ENCODE peak calls at places on chromosomes 12 and 14, in nine cellular contexts. One of them, this sample, is unnamed.

GRCh38 chr12:102680296-102680695 is 199.9 kb upstream of the IGF1 start:
- DNase-seq in cardiac fibroblast: no peak
- DNase-seq in MM.1S: no peak
- DNase-seq in mammary epithelial cell: no peak
- DNase-seq in astrocyte: no peak
- DNase-seq in choroid plexus epithelial cell: no peak
- DNase-seq in suprapubic skin: no peak
- DNase-seq in left ventricle myocardium inferior: no peak
- DNase-seq in HepG2: no peak
- DNase-seq in this sample: no peak

GRCh38 chr12:20492251-20492728 is 124.0 kb downstream of the PDE3A start:
- DNase-seq in cardiac fibroblast: peak
- DNase-seq in MM.1S: no peak
- DNase-seq in mammary epithelial cell: peak
- DNase-seq in astrocyte: peak
- DNase-seq in choroid plexus epithelial cell: peak
- DNase-seq in suprapubic skin: no peak
- DNase-seq in left ventricle myocardium inferior: no peak
- DNase-seq in HepG2: no peak
- DNase-seq in this sample: no peak

GRCh38 chr14:51897791-51898190 is 37.4 kb downstream of the GNG2 start:
- DNase-seq in cardiac fibroblast: no peak
- DNase-seq in MM.1S: no peak
- DNase-seq in mammary epithelial cell: no peak
- DNase-seq in astrocyte: no peak
- DNase-seq in choroid plexus epithelial cell: no peak
- DNase-seq in suprapubic skin: no peak
- DNase-seq in left ventricle myocardium inferior: no peak
- DNase-seq in HepG2: no peak
- DNase-seq in this sample: no peak

GRCh38 chr14:52059614-52060013 is 9.2 kb downstream of the NID2 start:
- DNase-seq in cardiac fibroblast: no peak
- DNase-seq in MM.1S: no peak
- DNase-seq in mammary epithelial cell: no peak
- DNase-seq in astrocyte: peak
- DNase-seq in choroid plexus epithelial cell: no peak
- DNase-seq in suprapubic skin: no peak
- DNase-seq in left ventricle myocardium inferior: no peak
- DNase-seq in HepG2: no peak
- DNase-seq in this sample: no peak

GRCh38 chr14:23865502-23865901 is 88.1 kb upstream of the DHRS4 start:
- DNase-seq in cardiac fibroblast: no peak
- DNase-seq in MM.1S: no peak
- DNase-seq in mammary epithelial cell: no peak
- DNase-seq in astrocyte: peak
- DNase-seq in choroid plexus epithelial cell: no peak
- DNase-seq in suprapubic skin: no peak
- DNase-seq in left ventricle myocardium inferior: no peak
- DNase-seq in HepG2: no peak
- DNase-seq in this sample: peak

GRCh38 chr14:95359974-95360826 is 40.5 kb upstream of the CLMN start:
- DNase-seq in cardiac fibroblast: peak
- DNase-seq in MM.1S: no peak
- DNase-seq in mammary epithelial cell: no peak
- DNase-seq in astrocyte: no peak
- DNase-seq in choroid plexus epithelial cell: peak
- DNase-seq in suprapubic skin: no peak
- DNase-seq in left ventricle myocardium inferior: no peak
- DNase-seq in HepG2: no peak
- DNase-seq in this sample: no peak

GRCh38 chr12:2794261-2794735 is 472 bp upstream of the FKBP4 start:
- DNase-seq in cardiac fibroblast: no peak
- DNase-seq in MM.1S: no peak
- DNase-seq in mammary epithelial cell: peak
- DNase-seq in astrocyte: peak
- DNase-seq in choroid plexus epithelial cell: no peak
- DNase-seq in suprapubic skin: no peak
- DNase-seq in left ventricle myocardium inferior: no peak
- DNase-seq in HepG2: no peak
- DNase-seq in this sample: no peak

GRCh38 chr12:11765817-11766794 is 116.6 kb downstream of the ETV6 start:
- DNase-seq in cardiac fibroblast: peak
- DNase-seq in MM.1S: peak
- DNase-seq in mammary epithelial cell: peak
- DNase-seq in astrocyte: peak
- DNase-seq in choroid plexus epithelial cell: peak
- DNase-seq in suprapubic skin: no peak
- DNase-seq in left ventricle myocardium inferior: no peak
- DNase-seq in HepG2: no peak
- DNase-seq in this sample: no peak

GRCh38 chr14:63432228-63432627 is 110.9 kb downstream of the PPP2R5E start:
- DNase-seq in cardiac fibroblast: no peak
- DNase-seq in MM.1S: no peak
- DNase-seq in mammary epithelial cell: no peak
- DNase-seq in astrocyte: no peak
- DNase-seq in choroid plexus epithelial cell: no peak
- DNase-seq in suprapubic skin: no peak
- DNase-seq in left ventricle myocardium inferior: no peak
- DNase-seq in HepG2: no peak
- DNase-seq in this sample: no peak

GRCh38 chr14:77208266-77208978 is 26.8 kb downstream of the TMEM63C start:
- DNase-seq in cardiac fibroblast: peak
- DNase-seq in MM.1S: no peak
- DNase-seq in mammary epithelial cell: peak
- DNase-seq in astrocyte: peak
- DNase-seq in choroid plexus epithelial cell: peak
- DNase-seq in suprapubic skin: peak
- DNase-seq in left ventricle myocardium inferior: peak
- DNase-seq in HepG2: peak
- DNase-seq in this sample: peak

GRCh38 chr12:30792648-30793499 is 38.1 kb upstream of the CAPRIN2 start:
- DNase-seq in cardiac fibroblast: peak
- DNase-seq in MM.1S: no peak
- DNase-seq in mammary epithelial cell: peak
- DNase-seq in astrocyte: peak
- DNase-seq in choroid plexus epithelial cell: peak
- DNase-seq in suprapubic skin: no peak
- DNase-seq in left ventricle myocardium inferior: no peak
- DNase-seq in HepG2: peak
- DNase-seq in this sample: no peak

GRCh38 chr14:65208548-65208947 is 106.2 kb upstream of the MAX start:
- DNase-seq in cardiac fibroblast: no peak
- DNase-seq in MM.1S: no peak
- DNase-seq in mammary epithelial cell: no peak
- DNase-seq in astrocyte: no peak
- DNase-seq in choroid plexus epithelial cell: no peak
- DNase-seq in suprapubic skin: no peak
- DNase-seq in left ventricle myocardium inferior: no peak
- DNase-seq in HepG2: no peak
- DNase-seq in this sample: no peak

GRCh38 chr12:124148481-124148880 is 146.4 kb upstream of the RFLNA start:
- DNase-seq in cardiac fibroblast: no peak
- DNase-seq in MM.1S: no peak
- DNase-seq in mammary epithelial cell: no peak
- DNase-seq in astrocyte: no peak
- DNase-seq in choroid plexus epithelial cell: no peak
- DNase-seq in suprapubic skin: no peak
- DNase-seq in left ventricle myocardium inferior: no peak
- DNase-seq in HepG2: no peak
- DNase-seq in this sample: peak

GRCh38 chr12:69595689-69596088 is 10.4 kb downstream of the CCT2 start:
- DNase-seq in cardiac fibroblast: no peak
- DNase-seq in MM.1S: no peak
- DNase-seq in mammary epithelial cell: no peak
- DNase-seq in astrocyte: no peak
- DNase-seq in choroid plexus epithelial cell: no peak
- DNase-seq in suprapubic skin: no peak
- DNase-seq in left ventricle myocardium inferior: no peak
- DNase-seq in HepG2: no peak
- DNase-seq in this sample: no peak

GRCh38 chr14:53003776-53004175 is 52.9 kb upstream of the FERMT2 start:
- DNase-seq in cardiac fibroblast: no peak
- DNase-seq in MM.1S: no peak
- DNase-seq in mammary epithelial cell: no peak
- DNase-seq in astrocyte: no peak
- DNase-seq in choroid plexus epithelial cell: no peak
- DNase-seq in suprapubic skin: no peak
- DNase-seq in left ventricle myocardium inferior: no peak
- DNase-seq in HepG2: no peak
- DNase-seq in this sample: no peak

GRCh38 chr12:102512523-102512922 is 32.2 kb upstream of the IGF1 start:
- DNase-seq in cardiac fibroblast: no peak
- DNase-seq in MM.1S: no peak
- DNase-seq in mammary epithelial cell: no peak
- DNase-seq in astrocyte: no peak
- DNase-seq in choroid plexus epithelial cell: no peak
- DNase-seq in suprapubic skin: no peak
- DNase-seq in left ventricle myocardium inferior: no peak
- DNase-seq in HepG2: no peak
- DNase-seq in this sample: no peak

GRCh38 chr14:68245146-68246073 is 425.8 kb downstream of the RAD51B start:
- DNase-seq in cardiac fibroblast: peak
- DNase-seq in MM.1S: no peak
- DNase-seq in mammary epithelial cell: peak
- DNase-seq in astrocyte: peak
- DNase-seq in choroid plexus epithelial cell: peak
- DNase-seq in suprapubic skin: no peak
- DNase-seq in left ventricle myocardium inferior: no peak
- DNase-seq in HepG2: no peak
- DNase-seq in this sample: peak

GRCh38 chr12:124442281-124442680 is 125.1 kb downstream of the NCOR2 start:
- DNase-seq in cardiac fibroblast: no peak
- DNase-seq in MM.1S: no peak
- DNase-seq in mammary epithelial cell: no peak
- DNase-seq in astrocyte: no peak
- DNase-seq in choroid plexus epithelial cell: no peak
- DNase-seq in suprapubic skin: no peak
- DNase-seq in left ventricle myocardium inferior: no peak
- DNase-seq in HepG2: no peak
- DNase-seq in this sample: no peak

GRCh38 chr14:68283378-68284123 is 464.0 kb downstream of the RAD51B start:
- DNase-seq in cardiac fibroblast: no peak
- DNase-seq in MM.1S: no peak
- DNase-seq in mammary epithelial cell: no peak
- DNase-seq in astrocyte: no peak
- DNase-seq in choroid plexus epithelial cell: no peak
- DNase-seq in suprapubic skin: peak
- DNase-seq in left ventricle myocardium inferior: peak
- DNase-seq in HepG2: no peak
- DNase-seq in this sample: no peak

GRCh38 chr12:12671850-12672660 is 23.9 kb downstream of the GPR19 start:
- DNase-seq in cardiac fibroblast: no peak
- DNase-seq in MM.1S: no peak
- DNase-seq in mammary epithelial cell: peak
- DNase-seq in astrocyte: peak
- DNase-seq in choroid plexus epithelial cell: peak
- DNase-seq in suprapubic skin: no peak
- DNase-seq in left ventricle myocardium inferior: no peak
- DNase-seq in HepG2: no peak
- DNase-seq in this sample: peak

DNA sequence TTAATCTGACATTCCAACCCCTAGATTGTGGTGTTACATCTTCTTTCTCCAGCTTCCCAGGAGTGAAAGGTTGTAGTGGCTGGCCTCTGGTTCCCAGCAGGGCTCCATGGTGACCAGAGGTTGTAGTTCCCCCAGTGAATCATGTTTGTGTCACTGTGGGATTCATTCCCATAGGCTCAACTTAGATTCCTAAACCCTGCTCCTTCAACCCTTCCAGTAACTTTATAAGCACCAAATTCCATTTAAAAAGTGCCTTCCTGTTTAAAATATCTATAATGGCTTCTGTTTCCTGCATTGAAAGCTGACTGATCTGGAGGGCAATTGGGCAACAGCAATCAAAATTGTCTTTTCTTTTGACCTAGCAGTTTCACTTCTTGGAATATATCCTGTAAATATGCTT is 40.5 kb upstream of the TBC1D15 start:
- DNase-seq in cardiac fibroblast: peak
- DNase-seq in MM.1S: no peak
- DNase-seq in mammary epithelial cell: peak
- DNase-seq in astrocyte: no peak
- DNase-seq in choroid plexus epithelial cell: peak
- DNase-seq in suprapubic skin: no peak
- DNase-seq in left ventricle myocardium inferior: no peak
- DNase-seq in HepG2: no peak
- DNase-seq in this sample: no peak
- H3K4me3 ChIP-seq in cardiac fibroblast: no peak
- H3K4me3 ChIP-seq in MM.1S: no peak
- H3K4me3 ChIP-seq in mammary epithelial cell: no peak
- H3K4me3 ChIP-seq in astrocyte: no peak
- H3K4me3 ChIP-seq in choroid plexus epithelial cell: no peak
- H3K4me3 ChIP-seq in suprapubic skin: no peak
- H3K4me3 ChIP-seq in left ventricle myocardium inferior: no peak
- H3K4me3 ChIP-seq in HepG2: no peak
- H3K4me3 ChIP-seq in this sample: no peak

GRCh38 chr14:74400919-74401503 is 25.0 kb downstream of the SYNDIG1L start:
- DNase-seq in cardiac fibroblast: no peak
- DNase-seq in MM.1S: no peak
- DNase-seq in mammary epithelial cell: no peak
- DNase-seq in astrocyte: no peak
- DNase-seq in choroid plexus epithelial cell: no peak
- DNase-seq in suprapubic skin: no peak
- DNase-seq in left ventricle myocardium inferior: no peak
- DNase-seq in HepG2: no peak
- DNase-seq in this sample: no peak
- H3K4me3 ChIP-seq in cardiac fibroblast: no peak
- H3K4me3 ChIP-seq in MM.1S: no peak
- H3K4me3 ChIP-seq in mammary epithelial cell: no peak
- H3K4me3 ChIP-seq in astrocyte: no peak
- H3K4me3 ChIP-seq in choroid plexus epithelial cell: no peak
- H3K4me3 ChIP-seq in suprapubic skin: peak
- H3K4me3 ChIP-seq in left ventricle myocardium inferior: peak
- H3K4me3 ChIP-seq in HepG2: no peak
- H3K4me3 ChIP-seq in this sample: no peak

DNA sequence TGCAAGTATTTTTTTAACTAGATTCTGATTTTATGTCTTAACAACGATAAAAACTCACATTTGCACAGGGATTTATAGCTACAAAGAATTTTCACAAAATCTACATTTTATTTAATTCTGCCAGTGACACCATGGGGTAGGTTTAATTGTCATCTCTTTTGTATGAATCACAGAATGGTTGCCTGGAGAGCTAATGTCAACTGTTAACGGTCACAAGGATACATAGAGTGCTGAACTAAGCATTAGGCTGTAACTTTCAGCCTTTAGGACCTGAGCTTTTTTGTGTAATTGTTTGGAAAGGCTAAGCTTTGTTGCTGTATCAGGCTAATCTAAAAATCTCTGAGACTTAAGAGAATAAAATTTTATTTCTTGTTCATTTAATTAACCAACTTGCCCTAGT is 465.3 kb upstream of the TBX3 start:
- DNase-seq in cardiac fibroblast: no peak
- DNase-seq in MM.1S: no peak
- DNase-seq in mammary epithelial cell: no peak
- DNase-seq in astrocyte: peak
- DNase-seq in choroid plexus epithelial cell: no peak
- DNase-seq in suprapubic skin: no peak
- DNase-seq in left ventricle myocardium inferior: no peak
- DNase-seq in HepG2: no peak
- DNase-seq in this sample: no peak
- H3K4me3 ChIP-seq in cardiac fibroblast: no peak
- H3K4me3 ChIP-seq in MM.1S: no peak
- H3K4me3 ChIP-seq in mammary epithelial cell: no peak
- H3K4me3 ChIP-seq in astrocyte: no peak
- H3K4me3 ChIP-seq in choroid plexus epithelial cell: no peak
- H3K4me3 ChIP-seq in suprapubic skin: no peak
- H3K4me3 ChIP-seq in left ventricle myocardium inferior: no peak
- H3K4me3 ChIP-seq in HepG2: no peak
- H3K4me3 ChIP-seq in this sample: no peak

GRCh38 chr12:94239332-94239731 is 91.0 kb downstream of the PLXNC1 start:
- DNase-seq in cardiac fibroblast: no peak
- DNase-seq in MM.1S: no peak
- DNase-seq in mammary epithelial cell: no peak
- DNase-seq in astrocyte: no peak
- DNase-seq in choroid plexus epithelial cell: no peak
- DNase-seq in suprapubic skin: no peak
- DNase-seq in left ventricle myocardium inferior: no peak
- DNase-seq in HepG2: no peak
- DNase-seq in this sample: no peak
- H3K4me3 ChIP-seq in cardiac fibroblast: no peak
- H3K4me3 ChIP-seq in MM.1S: no peak
- H3K4me3 ChIP-seq in mammary epithelial cell: no peak
- H3K4me3 ChIP-seq in astrocyte: no peak
- H3K4me3 ChIP-seq in choroid plexus epithelial cell: no peak
- H3K4me3 ChIP-seq in suprapubic skin: no peak
- H3K4me3 ChIP-seq in left ventricle myocardium inferior: no peak
- H3K4me3 ChIP-seq in HepG2: no peak
- H3K4me3 ChIP-seq in this sample: no peak

This sample was measured in SJCRH30.